ENCODE peak calls at places on chromosomes 1 and 21, in five cellular contexts. S, H, I, E and M are unnamed samples.

GRCh38 chr1:62424412-62424811 is 12.4 kb upstream of the USP1 start:
- DNase-seq in S (no peak), H (no peak), I (no peak), E (no peak), M (no peak)

GRCh38 chr1:161219078-161219892 is 4.1 kb downstream of the APOA2 start:
- DNase-seq in S (no peak), H (no peak), I (no peak), E (no peak), M (no peak)

GRCh38 chr1:48066951-48067350 is 69.8 kb upstream of the TRABD2B start:
- DNase-seq in S (no peak), H (no peak), I (no peak), E (no peak), M (no peak)

GRCh38 chr1:208654241-208654640 is 410.1 kb upstream of the PLXNA2 start:
- DNase-seq in S (peak), H (no peak), I (no peak), E (peak), M (no peak)

GRCh38 chr1:17441265-17441992 is 2.0 kb upstream of the RCC2 start:
- DNase-seq in S (no peak), H (no peak), I (no peak), E (peak), M (no peak)

GRCh38 chr1:58779837-58780585 is 3.8 kb downstream of the JUN start:
- DNase-seq in S (no peak), H (peak), I (no peak), E (peak), M (peak)

GRCh38 chr1:209721406-209721805 is 16.8 kb downstream of the HSD11B1 start:
- DNase-seq in S (no peak), H (no peak), I (no peak), E (no peak), M (no peak)

GRCh38 chr1:34270181-34270580 is 93.5 kb downstream of the C1orf94 start:
- DNase-seq in S (no peak), H (no peak), I (no peak), E (no peak), M (no peak)

GRCh38 chr1:203166192-203166940 is 9.3 kb downstream of the MYBPH start:
- DNase-seq in S (no peak), H (no peak), I (no peak), E (peak), M (peak)

GRCh38 chr1:29243863-29244185 is 7.5 kb downstream of the PTPRU start:
- DNase-seq in S (no peak), H (no peak), I (no peak), E (no peak), M (no peak)

GRCh38 chr1:203287109-203287893 is 18.0 kb upstream of the BTG2 start:
- DNase-seq in S (no peak), H (peak), I (no peak), E (no peak), M (no peak)

GRCh38 chr1:31798433-31799195 is 17.2 kb downstream of the SPOCD1 start:
- DNase-seq in S (no peak), H (no peak), I (no peak), E (no peak), M (no peak)

GRCh38 chr1:117928881-117929339 is 511 bp downstream of the GDAP2 start:
- DNase-seq in S (peak), H (peak), I (no peak), E (peak), M (peak)

GRCh38 chr1:119735217-119735616 is 23.5 kb downstream of the PHGDH start:
- DNase-seq in S (no peak), H (peak), I (no peak), E (no peak), M (no peak)

GRCh38 chr1:17392199-17392740 is 20.3 kb downstream of the PADI6 start:
- DNase-seq in S (no peak), H (no peak), I (no peak), E (no peak), M (no peak)

GRCh38 chr1:54481201-54481884 is 66.7 kb upstream of the ACOT11 start:
- DNase-seq in S (no peak), H (no peak), I (no peak), E (no peak), M (no peak)

GRCh38 chr1:56070601-56071000 is 508.8 kb downstream of the PLPP3 start:
- DNase-seq in S (no peak), H (no peak), I (no peak), E (no peak), M (no peak)

GRCh38 chr1:50279622-50280320 is 143.5 kb downstream of the DMRTA2 start:
- DNase-seq in S (peak), H (no peak), I (peak), E (peak), M (peak)

GRCh38 chr1:159881930-159882839 is 17.8 kb downstream of the CFAP45 start:
- DNase-seq in S (no peak), H (peak), I (peak), E (no peak), M (peak)

GRCh38 chr1:179187708-179188471 is 41.6 kb downstream of the ABL2 start:
- DNase-seq in S (no peak), H (no peak), I (no peak), E (no peak), M (no peak)

GRCh38 chr1:145961425-145962156 is 2.8 kb downstream of the ANKRD34A start:
- DNase-seq in S (no peak), H (peak), I (no peak), E (no peak), M (peak)

GRCh38 chr1:28510350-28511223 is 4.7 kb downstream of the RCC1 start:
- DNase-seq in S (no peak), H (no peak), I (no peak), E (no peak), M (no peak)

GRCh38 chr1:183023601-183024351 is 556 bp downstream of the LAMC1 start:
- DNase-seq in S (peak), H (peak), I (peak), E (peak), M (peak)

GRCh38 chr1:85109475-85109874 is 61.2 kb upstream of the MCOLN3 start:
- DNase-seq in S (peak), H (peak), I (peak), E (peak), M (peak)

GRCh38 chr21:16072176-16072575 is 342.4 kb downstream of the USP25 start:
- DNase-seq in S (no peak), H (no peak), I (no peak), E (no peak), M (no peak)

GRCh38 chr21:46253610-46254124 is 25.1 kb upstream of the LSS start:
- DNase-seq in S (no peak), H (no peak), I (no peak), E (no peak), M (no peak)

GRCh38 chr1:55040083-55040952 is 970 bp downstream of the PCSK9 start:
- DNase-seq in S (no peak), H (no peak), I (no peak), E (no peak), M (no peak)

GRCh38 chr1:5001466-5001865 is 347.1 kb downstream of the AJAP1 start:
- DNase-seq in S (peak), H (no peak), I (no peak), E (no peak), M (no peak)

GRCh38 chr1:56508523-56508983 is 70.8 kb downstream of the PLPP3 start:
- DNase-seq in S (no peak), H (peak), I (no peak), E (peak), M (no peak)